ENCODE peak calls at places on chromosome 14, in five cellular contexts. I, J, M, O and S are unnamed samples. For H3K4me1, the result is how much of the 10 kb centered on the place peaks cover.

GRCh38 chr14:32724864-32725550 is 213.7 kb upstream of the NPAS3 start:
- DNase-seq in I (no peak), J (no peak), M (no peak), O (no peak), S (no peak)

GRCh38 chr14:81211844-81212243 is 8.9 kb downstream of the GTF2A1 start:
- DNase-seq in I (no peak), J (no peak), M (peak), O (peak), S (no peak)

GRCh38 chr14:105830171-105830570 is 303.8 kb downstream of the TMEM121 start:
- DNase-seq in I (no peak), J (peak), M (no peak), O (no peak), S (no peak)

GRCh38 chr14:34460841-34461240 is 1.2 kb downstream of the SPTSSA start:
- DNase-seq in I (no peak), J (no peak), M (no peak), O (peak), S (no peak)

GRCh38 chr14:72609205-72609916 is 284.5 kb downstream of the DPF3 start:
- DNase-seq in I (no peak), J (no peak), M (no peak), O (no peak), S (no peak)

GRCh38 chr14:65164068-65164824 is 61.9 kb upstream of the MAX start:
- DNase-seq in I (no peak), J (no peak), M (no peak), O (peak), S (no peak)

GRCh38 chr14:89617471-89618291 is 200.6 kb upstream of the FOXN3 start:
- DNase-seq in I (peak), J (no peak), M (no peak), O (peak), S (no peak)

GRCh38 chr14:106518054-106518943 is 991.9 kb downstream of the TMEM121 start:
- DNase-seq in I (peak), J (no peak), M (peak), O (no peak), S (peak)

GRCh38 chr14:35399083-35399807 is 5.3 kb downstream of the NFKBIA start:
- DNase-seq in I (no peak), J (no peak), M (peak), O (no peak), S (no peak)

GRCh38 chr14:50318031-50318626 is 6.0 kb downstream of the DMAC2L start:
- DNase-seq in I (no peak), J (no peak), M (no peak), O (peak), S (no peak)

GRCh38 chr14:54261283-54261682 is 135.5 kb upstream of the CDKN3 start:
- DNase-seq in I (no peak), J (no peak), M (no peak), O (peak), S (no peak)

GRCh38 chr14:50736932-50737419 is 68.9 kb upstream of the SAV1 start:
- DNase-seq in I (no peak), J (no peak), M (no peak), O (no peak), S (no peak)

GRCh38 chr14:34359423-34360120 is 102.5 kb downstream of the SPTSSA start:
- DNase-seq in I (no peak), J (no peak), M (no peak), O (peak), S (no peak)

GRCh38 chr14:65095633-65096205 is 6.6 kb downstream of the MAX start:
- DNase-seq in I (no peak), J (no peak), M (peak), O (no peak), S (peak)

GRCh38 chr14:55432628-55433027 is 7.8 kb downstream of the TBPL2 start:
- DNase-seq in I (no peak), J (no peak), M (no peak), O (no peak), S (no peak)

GRCh38 chr14:100586520-100587247 is 533 bp downstream of the BEGAIN start:
- DNase-seq in I (no peak), J (peak), M (peak), O (no peak), S (no peak)

GRCh38 chr14:105312973-105313372 is 1.6 kb upstream of the PACS2 start:
- DNase-seq in I (no peak), J (peak), M (no peak), O (no peak), S (no peak)

GRCh38 chr14:81315344-81315743 is 84.8 kb downstream of the STON2 start:
- DNase-seq in I (no peak), J (no peak), M (no peak), O (peak), S (no peak)

GRCh38 chr14:104969741-104970230 is 8.4 kb downstream of the AHNAK2 start:
- DNase-seq in I (no peak), J (peak), M (peak), O (no peak), S (no peak)

GRCh38 chr14:72515779-72516770 is 377.8 kb downstream of the DPF3 start:
- DNase-seq in I (no peak), J (no peak), M (no peak), O (no peak), S (no peak)

DNA sequence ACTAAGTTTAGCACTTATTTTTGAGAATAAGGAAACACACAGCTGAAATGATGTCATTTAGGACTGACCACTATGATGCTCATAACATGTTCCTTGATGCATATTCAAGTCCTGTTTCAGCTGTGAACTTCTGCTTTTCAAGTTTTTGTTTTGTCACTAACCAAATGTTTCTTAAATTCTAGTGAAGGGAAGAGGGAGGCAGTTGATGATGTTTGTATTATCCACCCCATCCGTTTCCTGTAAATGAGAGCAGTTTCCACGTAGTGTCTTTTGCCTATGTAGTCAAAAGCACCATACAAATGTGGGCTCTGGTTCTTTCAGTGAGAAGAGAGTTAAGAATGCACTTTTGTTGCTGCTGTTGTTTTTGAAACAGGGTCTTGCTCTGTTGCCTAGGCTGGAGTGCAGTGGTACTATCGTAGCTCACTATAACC is 491.8 kb downstream of the PCNX1 start:
- DNase-seq in I (no peak), J (no peak), M (no peak), O (no peak), S (no peak)
- H3K4me3 ChIP-seq in I (no peak), J (no peak), M (no peak), O (no peak), S (no peak)

GRCh38 chr14:22561366-22561660 is 27.7 kb downstream of the DAD1 start:
- DNase-seq in I (no peak), J (no peak), M (no peak), O (no peak), S (no peak)
- H3K4me1 ChIP-seq in I (half or more), J (under half), M (under half), O (under half), S (under half)

DNA sequence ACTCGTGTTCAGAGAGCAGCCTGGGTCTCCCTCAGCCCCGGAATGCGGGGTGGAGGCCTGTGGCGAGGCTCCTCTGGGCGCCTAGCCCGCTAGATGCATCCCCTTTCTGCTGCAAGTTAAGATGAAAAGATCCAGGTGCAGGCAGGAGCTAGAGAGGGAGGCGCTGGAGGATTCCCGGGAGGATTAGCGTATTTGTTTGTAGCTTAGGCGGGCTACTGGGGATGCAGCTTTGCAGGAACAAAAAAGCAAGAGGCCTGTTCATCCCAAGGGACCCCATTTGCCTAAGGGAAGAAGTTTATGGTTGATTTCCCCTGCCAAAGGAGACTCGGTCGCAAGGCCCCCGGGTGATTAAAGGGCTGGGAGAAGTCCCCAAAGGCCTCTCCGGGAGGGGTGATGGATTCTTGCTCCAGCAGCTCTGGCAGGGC is 818 bp downstream of the CCDC177 start:
- DNase-seq in I (no peak), J (no peak), M (no peak), O (peak), S (no peak)
- H3K4me3 ChIP-seq in I (peak), J (no peak), M (peak), O (peak), S (no peak)

GRCh38 chr14:75250800-75251199 is 27.8 kb upstream of the FOS start:
- DNase-seq in I (no peak), J (no peak), M (no peak), O (no peak), S (no peak)
- H3K4me1 ChIP-seq in I (half or more), J (under half), M (under half), O (under half), S (under half)

GRCh38 chr14:28661171-28661772 is 105.3 kb upstream of the FOXG1 start:
- DNase-seq in I (no peak), J (no peak), M (no peak), O (peak), S (no peak)
- H3K4me3 ChIP-seq in I (no peak), J (no peak), M (no peak), O (no peak), S (no peak)

DNA sequence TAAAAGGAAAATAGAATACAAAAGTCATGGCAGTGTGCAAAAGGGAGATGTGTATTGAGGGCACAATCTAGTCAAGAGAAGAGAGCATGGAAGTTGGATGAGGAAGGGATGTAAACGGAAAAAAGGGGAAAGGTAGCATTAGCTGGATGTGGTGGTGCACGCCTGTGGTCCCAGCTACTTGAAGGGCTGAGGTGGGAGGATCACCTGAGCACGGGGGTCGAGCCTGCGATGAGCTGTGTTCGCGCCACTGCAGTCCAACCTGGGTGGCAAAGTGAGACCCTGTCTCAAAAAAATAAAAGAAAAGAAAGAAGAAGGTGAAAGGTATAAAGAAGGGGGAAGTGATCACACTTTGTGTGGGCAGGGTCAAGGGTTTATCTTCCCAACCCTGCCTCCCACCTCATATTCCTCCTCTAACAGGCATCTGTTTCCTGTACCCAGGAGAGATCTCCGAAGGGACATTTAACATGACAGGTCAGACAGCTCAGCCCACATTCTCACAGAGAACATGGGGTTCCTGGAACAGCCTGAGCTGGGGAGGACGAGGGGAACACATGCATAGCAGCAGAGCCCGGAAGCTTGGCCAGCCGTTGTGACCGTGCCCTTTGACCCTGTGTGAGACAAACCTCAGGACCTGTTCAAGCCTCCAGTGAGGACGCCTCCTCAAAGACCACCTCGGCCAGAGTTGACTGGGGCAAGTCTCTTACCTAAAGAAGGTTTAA is 8.9 kb downstream of the RNASE11 start:
- DNase-seq in I (no peak), J (no peak), M (no peak), O (no peak), S (no peak)
- H3K4me1 ChIP-seq in I (under half), J (under half), M (under half), O (under half), S (under half)

DNA sequence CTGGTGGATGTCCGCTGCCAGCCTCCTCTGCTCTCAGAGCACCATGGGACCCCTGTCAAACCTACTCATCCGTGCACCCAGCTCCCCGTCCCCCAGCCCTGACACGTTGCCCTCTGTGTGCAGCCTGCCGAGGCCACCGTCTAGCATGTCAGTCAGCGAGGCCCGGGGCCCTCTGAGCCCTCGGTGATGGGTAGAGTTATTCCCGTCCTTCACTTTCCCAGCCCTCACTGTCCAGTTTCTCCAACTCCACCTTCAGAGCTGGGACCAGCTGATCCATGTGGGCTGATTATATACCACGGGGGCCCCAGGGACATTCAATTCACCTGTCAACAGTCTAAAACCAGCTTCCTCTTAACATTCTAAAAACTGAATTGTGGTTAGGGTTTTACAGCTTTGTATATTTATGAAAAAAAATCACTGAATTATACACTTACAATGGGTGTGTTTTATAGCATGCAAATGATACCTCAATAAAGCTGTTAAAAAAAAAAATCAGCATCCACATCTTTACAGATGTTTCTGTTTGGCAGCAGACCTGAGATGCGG is 61.3 kb downstream of the CCDC88C start:
- DNase-seq in I (no peak), J (peak), M (no peak), O (no peak), S (no peak)
- H3K4me3 ChIP-seq in I (peak), J (no peak), M (no peak), O (no peak), S (no peak)

GRCh38 chr14:103694572-103695026 is 20.7 kb downstream of the XRCC3 start:
- DNase-seq in I (no peak), J (no peak), M (no peak), O (no peak), S (no peak)
- H3K4me1 ChIP-seq in I (under half), J (under half), M (under half), O (under half), S (under half)

GRCh38 chr14:70884595-70885342 is 22.5 kb upstream of the PCNX1 start:
- DNase-seq in I (no peak), J (no peak), M (no peak), O (no peak), S (no peak)

GRCh38 chr14:70882771-70883492 is 24.3 kb upstream of the PCNX1 start:
- DNase-seq in I (no peak), J (no peak), M (no peak), O (no peak), S (peak)

GRCh38 chr14:70885343-70886014 is 21.8 kb upstream of the PCNX1 start:
- DNase-seq in I (no peak), J (no peak), M (no peak), O (no peak), S (no peak)

GRCh38 chr14:70879448-70879847 is 27.8 kb upstream of the PCNX1 start:
- DNase-seq in I (no peak), J (no peak), M (no peak), O (no peak), S (no peak)

DNA sequence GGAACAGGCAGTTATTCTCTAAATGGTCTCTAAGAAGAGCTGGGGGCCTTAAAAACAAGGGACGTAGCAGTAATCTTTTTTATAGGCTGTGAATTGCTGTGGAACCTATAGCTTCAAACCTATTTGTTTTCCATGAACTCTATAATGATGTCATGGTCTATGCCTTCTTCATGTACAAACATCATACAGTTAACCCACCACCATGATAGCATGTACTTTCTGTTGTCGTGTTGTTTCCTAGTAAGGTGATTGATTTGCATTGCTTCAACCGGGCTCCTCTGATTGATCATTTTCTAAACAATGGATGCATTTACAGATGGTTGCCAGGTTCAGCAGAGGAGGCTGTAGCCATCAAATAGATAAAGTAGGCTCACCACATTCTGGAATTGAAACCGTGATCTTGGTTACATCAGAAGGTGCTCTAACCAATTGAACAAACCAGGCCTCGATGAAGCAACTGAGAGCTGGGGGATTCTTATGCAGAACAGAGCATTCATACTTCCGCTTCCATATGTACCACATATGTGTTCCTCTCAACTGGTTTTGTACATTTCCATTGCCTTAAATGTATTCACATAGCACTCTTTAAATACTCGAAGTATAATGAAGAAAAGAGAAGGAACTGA is 25.6 kb upstream of the PCNX1 start:
- DNase-seq in I (no peak), J (no peak), M (no peak), O (no peak), S (no peak)
- H3K4me3 ChIP-seq in I (no peak), J (no peak), M (no peak), O (no peak), S (no peak)